ENCODE peak calls at places on chromosome 9, in ten cellular contexts. N, Y, Z, D, C, L, K, X, G and U are unnamed samples. For H3K9me3, the result is how much of the 10 kb centered on the place peaks cover.

GRCh38 chr9:128406848-128407391 is 13.7 kb upstream of the CERCAM start:
- DNase-seq in N (no peak), Y (no peak), Z (no peak), D (peak), C (no peak), L (no peak), K (no peak), X (no peak), G (no peak), U (no peak)

GRCh38 chr9:124932355-124932754 is 8.5 kb downstream of the GOLGA1 start:
- DNase-seq in N (no peak), Y (no peak), Z (no peak), D (no peak), C (no peak), L (no peak), K (no peak), X (no peak), G (no peak), U (no peak)

GRCh38 chr9:33785914-33786313 is 9.4 kb upstream of the PRSS3 start:
- DNase-seq in N (no peak), Y (no peak), Z (no peak), D (peak), C (no peak), L (no peak), K (no peak), X (no peak), G (peak), U (no peak)

GRCh38 chr9:81893929-81894328 is 34.3 kb upstream of the SPATA31D4 start:
- DNase-seq in N (no peak), Y (no peak), Z (no peak), D (peak), C (no peak), L (no peak), K (no peak), X (no peak), G (no peak), U (no peak)

GRCh38 chr9:71740199-71740598 is 28.1 kb downstream of the CEMIP2 start:
- DNase-seq in N (no peak), Y (no peak), Z (no peak), D (no peak), C (no peak), L (no peak), K (no peak), X (no peak), G (no peak), U (no peak)

GRCh38 chr9:78821126-78821822 is 524.3 kb downstream of the PSAT1 start:
- DNase-seq in N (no peak), Y (no peak), Z (no peak), D (peak), C (peak), L (no peak), K (peak), X (no peak), G (peak), U (no peak)

GRCh38 chr9:133769511-133770075 is 31.4 kb upstream of the SARDH start:
- DNase-seq in N (peak), Y (no peak), Z (no peak), D (no peak), C (no peak), L (no peak), K (no peak), X (no peak), G (peak), U (no peak)

GRCh38 chr9:93820667-93821306 is 134.4 kb downstream of the BARX1 start:
- DNase-seq in N (no peak), Y (no peak), Z (no peak), D (no peak), C (peak), L (no peak), K (no peak), X (no peak), G (no peak), U (no peak)

GRCh38 chr9:89865981-89866380 is 261.2 kb downstream of the GADD45G start:
- DNase-seq in N (no peak), Y (no peak), Z (no peak), D (no peak), C (no peak), L (no peak), K (no peak), X (no peak), G (no peak), U (peak)

GRCh38 chr9:125959980-125960619 is 212.9 kb downstream of the PBX3 start:
- DNase-seq in N (no peak), Y (no peak), Z (no peak), D (peak), C (no peak), L (no peak), K (no peak), X (no peak), G (no peak), U (no peak)

GRCh38 chr9:106785200-106785599 is 77.8 kb upstream of the ZNF462 start:
- DNase-seq in N (no peak), Y (no peak), Z (no peak), D (no peak), C (no peak), L (no peak), K (no peak), X (no peak), G (no peak), U (no peak)

GRCh38 chr9:21030389-21031035 is 928 bp downstream of the HACD4 start:
- DNase-seq in N (no peak), Y (no peak), Z (no peak), D (peak), C (no peak), L (no peak), K (peak), X (no peak), G (no peak), U (no peak)

GRCh38 chr9:73037613-73038012 is 84.8 kb upstream of the ALDH1A1 start:
- DNase-seq in N (no peak), Y (no peak), Z (no peak), D (peak), C (no peak), L (no peak), K (no peak), X (no peak), G (no peak), U (no peak)

GRCh38 chr9:133953976-133954709 is 38.0 kb downstream of the VAV2 start:
- DNase-seq in N (no peak), Y (no peak), Z (no peak), D (no peak), C (no peak), L (no peak), K (no peak), X (no peak), G (no peak), U (no peak)

GRCh38 chr9:133973111-133973790 is 18.9 kb downstream of the VAV2 start:
- DNase-seq in N (no peak), Y (no peak), Z (no peak), D (no peak), C (no peak), L (no peak), K (no peak), X (no peak), G (no peak), U (no peak)

GRCh38 chr9:129197978-129198736 is 20.1 kb upstream of the IER5L start:
- DNase-seq in N (peak), Y (peak), Z (no peak), D (peak), C (no peak), L (peak), K (peak), X (no peak), G (peak), U (peak)

GRCh38 chr9:16921855-16922254 is 51.4 kb upstream of the BNC2 start:
- DNase-seq in N (no peak), Y (no peak), Z (no peak), D (peak), C (no peak), L (no peak), K (peak), X (no peak), G (no peak), U (no peak)

GRCh38 chr9:38066167-38066906 is 2.7 kb downstream of the SHB start:
- DNase-seq in N (no peak), Y (no peak), Z (peak), D (no peak), C (no peak), L (no peak), K (peak), X (no peak), G (no peak), U (no peak)

GRCh38 chr9:70421272-70422180 is 7.1 kb upstream of the KLF9 start:
- DNase-seq in N (no peak), Y (peak), Z (no peak), D (peak), C (no peak), L (no peak), K (peak), X (no peak), G (peak), U (peak)

GRCh38 chr9:124639637-124640036 is 131.5 kb downstream of the NR6A1 start:
- DNase-seq in N (no peak), Y (no peak), Z (no peak), D (no peak), C (no peak), L (no peak), K (no peak), X (no peak), G (no peak), U (no peak)

GRCh38 chr9:70420267-70421019 is 6.0 kb upstream of the KLF9 start:
- DNase-seq in N (peak), Y (peak), Z (peak), D (peak), C (peak), L (peak), K (peak), X (peak), G (peak), U (peak)

GRCh38 chr9:87217056-87217455 is 269.8 kb upstream of the GAS1 start:
- DNase-seq in N (no peak), Y (no peak), Z (no peak), D (no peak), C (no peak), L (no peak), K (no peak), X (no peak), G (no peak), U (no peak)

GRCh38 chr9:20217596-20217995 is 404.7 kb downstream of the MLLT3 start:
- DNase-seq in N (no peak), Y (no peak), Z (no peak), D (no peak), C (peak), L (no peak), K (no peak), X (no peak), G (no peak), U (no peak)

GRCh38 chr9:76403352-76403751 is 9.1 kb upstream of the RFK start:
- DNase-seq in N (no peak), Y (no peak), Z (no peak), D (peak), C (peak), L (no peak), K (peak), X (no peak), G (no peak), U (no peak)

GRCh38 chr9:12266758-12267157 is 426.4 kb upstream of the TYRP1 start:
- DNase-seq in N (no peak), Y (no peak), Z (no peak), D (no peak), C (no peak), L (no peak), K (no peak), X (no peak), G (no peak), U (no peak)

GRCh38 chr9:132708239-132708638 is 38.0 kb downstream of the GTF3C4 start:
- DNase-seq in N (no peak), Y (no peak), Z (no peak), D (no peak), C (no peak), L (no peak), K (no peak), X (no peak), G (no peak), U (no peak)

GRCh38 chr9:31034311-31034710 is 1350.1 kb upstream of the ACO1 start:
- DNase-seq in N (no peak), Y (no peak), Z (no peak), D (no peak), C (peak), L (no peak), K (no peak), X (no peak), G (peak), U (no peak)

GRCh38 chr9:33976414-33976813 is 72.3 kb downstream of the UBAP2 start:
- DNase-seq in N (no peak), Y (no peak), Z (no peak), D (no peak), C (no peak), L (no peak), K (no peak), X (no peak), G (no peak), U (no peak)

GRCh38 chr9:81377310-81377709 is 312.0 kb downstream of the TLE1 start:
- DNase-seq in N (no peak), Y (no peak), Z (no peak), D (no peak), C (no peak), L (no peak), K (no peak), X (no peak), G (no peak), U (no peak)

GRCh38 chr9:95807326-95807947 is 68.1 kb upstream of the ERCC6L2 start:
- DNase-seq in N (peak), Y (no peak), Z (no peak), D (no peak), C (no peak), L (no peak), K (peak), X (no peak), G (peak), U (peak)

GRCh38 chr9:6676254-6676928 is 30.9 kb upstream of the GLDC start:
- DNase-seq in N (no peak), Y (no peak), Z (no peak), D (no peak), C (no peak), L (no peak), K (no peak), X (no peak), G (no peak), U (no peak)

GRCh38 chr9:6759114-6759977 is 1.6 kb downstream of the KDM4C start:
- DNase-seq in N (peak), Y (no peak), Z (peak), D (peak), C (peak), L (no peak), K (peak), X (no peak), G (peak), U (no peak)

GRCh38 chr9:136575626-136576268 is 29.9 kb upstream of the NOTCH1 start:
- DNase-seq in N (no peak), Y (no peak), Z (no peak), D (no peak), C (no peak), L (no peak), K (no peak), X (no peak), G (no peak), U (no peak)
- TF ChIP-seq CTCF in N (no peak), Y (no peak), Z (no peak), D (no peak), C (no peak), L (no peak), K (no peak), X (no peak), G (no peak), U (no peak)

GRCh38 chr9:88400021-88400420 is 11.8 kb downstream of the SPIN1 start:
- DNase-seq in N (no peak), Y (no peak), Z (no peak), D (peak), C (no peak), L (no peak), K (peak), X (no peak), G (no peak), U (no peak)
- H3K9me3 ChIP-seq in N (under half), Y (under half), Z (under half), D (under half), C (under half), L (under half), K (under half), X (under half), G (under half), U (under half)

GRCh38 chr9:14314929-14315753 is 1.2 kb upstream of the NFIB start:
- DNase-seq in N (peak), Y (peak), Z (peak), D (peak), C (peak), L (peak), K (peak), X (no peak), G (peak), U (peak)
- TF ChIP-seq CTCF in N (peak), Y (no peak), Z (no peak), D (no peak), C (no peak), L (no peak), K (no peak), X (no peak), G (no peak), U (no peak)

GRCh38 chr9:135641047-135641446 is 1.7 kb upstream of the GLT6D1 start:
- DNase-seq in N (no peak), Y (no peak), Z (no peak), D (no peak), C (no peak), L (no peak), K (no peak), X (no peak), G (no peak), U (no peak)

GRCh38 chr9:135647897-135648296 is 8.6 kb upstream of the GLT6D1 start:
- DNase-seq in N (no peak), Y (no peak), Z (no peak), D (peak), C (no peak), L (no peak), K (peak), X (no peak), G (peak), U (no peak)

GRCh38 chr9:135641745-135642144 is 2.4 kb upstream of the GLT6D1 start:
- DNase-seq in N (no peak), Y (no peak), Z (no peak), D (peak), C (no peak), L (no peak), K (no peak), X (no peak), G (no peak), U (no peak)

GRCh38 chr9:135648494-135649410 is 9.4 kb upstream of the GLT6D1 start:
- DNase-seq in N (no peak), Y (no peak), Z (no peak), D (no peak), C (no peak), L (no peak), K (no peak), X (no peak), G (peak), U (no peak)

GRCh38 chr9:135644631-135645218 is 5.4 kb upstream of the GLT6D1 start:
- DNase-seq in N (no peak), Y (no peak), Z (no peak), D (no peak), C (no peak), L (no peak), K (peak), X (no peak), G (no peak), U (no peak)
- H3K9me3 ChIP-seq in N (under half), Y (half or more), Z (under half), D (under half), C (under half), L (half or more), K (under half), X (under half), G (under half), U (under half)

GRCh38 chr9:114378883-114379282 is 8.9 kb downstream of the AKNA start:
- DNase-seq in N (no peak), Y (no peak), Z (no peak), D (no peak), C (no peak), L (no peak), K (no peak), X (no peak), G (no peak), U (no peak)
- TF ChIP-seq CTCF in N (no peak), Y (no peak), Z (no peak), D (no peak), C (no peak), L (no peak), K (no peak), X (no peak), G (no peak), U (no peak)

DNA sequence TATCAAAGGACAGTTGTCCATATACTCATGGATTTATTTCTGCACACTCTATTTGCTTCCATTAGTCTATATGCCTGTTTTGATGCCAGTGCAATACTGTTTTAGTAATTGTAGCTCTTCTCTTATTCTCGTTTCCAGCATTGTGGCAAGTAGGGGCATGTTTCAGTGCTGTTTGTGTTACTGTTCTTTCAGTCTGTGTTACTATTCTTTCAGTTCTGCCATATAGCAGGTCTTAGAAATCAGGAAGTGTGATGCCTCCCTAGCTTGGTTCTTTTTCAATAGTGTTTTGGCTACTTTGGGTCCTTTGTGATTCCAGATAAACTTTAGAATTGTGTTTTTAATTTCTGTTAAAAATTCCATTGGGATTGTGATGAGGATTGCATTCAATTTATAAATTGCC is 180.5 kb upstream of the PTPRD start:
- DNase-seq in N (no peak), Y (no peak), Z (no peak), D (no peak), C (no peak), L (no peak), K (no peak), X (no peak), G (no peak), U (no peak)
- H3K9me3 ChIP-seq in N (under half), Y (under half), Z (under half), D (under half), C (under half), L (under half), K (under half), X (under half), G (under half), U (under half)

DNA sequence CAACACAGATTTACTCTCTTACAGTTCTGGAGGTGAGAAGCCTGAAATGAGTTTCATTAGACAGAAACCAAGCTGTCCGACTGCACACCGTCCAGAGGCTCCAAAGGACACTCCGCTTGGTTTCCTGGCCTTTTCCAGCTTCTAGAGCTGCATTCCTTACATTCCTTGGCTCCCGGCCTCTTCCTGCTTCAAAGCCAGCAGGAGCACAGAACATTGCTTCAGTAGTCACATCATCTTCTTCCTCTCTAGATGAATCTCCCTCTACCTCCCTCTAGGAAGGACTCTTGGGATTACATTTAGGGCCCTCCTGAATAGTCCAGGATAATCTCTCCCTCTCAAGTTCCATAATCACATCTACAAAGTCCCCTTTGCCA is 213.3 kb downstream of the CDK5RAP2 start:
- DNase-seq in N (no peak), Y (no peak), Z (no peak), D (peak), C (no peak), L (no peak), K (peak), X (no peak), G (peak), U (no peak)
- TF ChIP-seq CTCF in N (no peak), Y (no peak), Z (no peak), D (peak), C (peak), L (no peak), K (no peak), X (no peak), G (no peak), U (no peak)

GRCh38 chr9:114367406-114367805 is 20.4 kb downstream of the AKNA start:
- DNase-seq in N (no peak), Y (no peak), Z (no peak), D (no peak), C (no peak), L (no peak), K (no peak), X (no peak), G (no peak), U (no peak)
- H3K9me3 ChIP-seq in N (under half), Y (under half), Z (under half), D (under half), C (under half), L (under half), K (under half), X (under half), G (under half), U (under half)

GRCh38 chr9:120864719-120865118 is 12.3 kb downstream of the PHF19 start:
- DNase-seq in N (no peak), Y (no peak), Z (no peak), D (no peak), C (no peak), L (no peak), K (no peak), X (no peak), G (no peak), U (no peak)

GRCh38 chr9:120863833-120864232 is 13.2 kb downstream of the PHF19 start:
- DNase-seq in N (no peak), Y (no peak), Z (no peak), D (no peak), C (no peak), L (no peak), K (no peak), X (no peak), G (no peak), U (no peak)

GRCh38 chr9:120861935-120862334 is 15.1 kb downstream of the PHF19 start:
- DNase-seq in N (no peak), Y (no peak), Z (no peak), D (no peak), C (no peak), L (no peak), K (no peak), X (no peak), G (no peak), U (no peak)

GRCh38 chr9:120860083-120860482 is 16.9 kb downstream of the PHF19 start:
- DNase-seq in N (no peak), Y (no peak), Z (no peak), D (no peak), C (no peak), L (no peak), K (no peak), X (no peak), G (no peak), U (no peak)

DNA sequence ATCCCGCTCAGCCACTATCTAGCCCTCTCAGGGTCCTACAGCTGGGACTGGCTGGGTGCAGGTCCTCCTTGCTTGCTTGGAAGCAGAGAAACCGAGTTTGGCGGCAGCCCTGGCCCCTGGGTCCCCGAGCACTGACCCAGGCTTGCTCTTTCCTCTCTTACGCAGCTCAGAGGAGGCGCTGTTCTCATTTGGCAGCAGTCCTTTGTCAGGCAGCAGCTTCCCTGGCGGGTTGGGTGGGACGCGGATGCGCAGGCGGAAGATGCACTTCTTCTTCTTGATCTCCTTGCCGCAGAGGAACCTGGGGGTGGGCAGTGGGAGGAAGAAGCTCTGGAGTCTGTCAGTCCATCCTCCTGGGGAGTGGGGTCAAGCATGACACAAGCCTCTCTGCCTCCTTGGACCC is 14.5 kb downstream of the PHF19 start:
- DNase-seq in N (no peak), Y (no peak), Z (no peak), D (no peak), C (no peak), L (no peak), K (no peak), X (no peak), G (no peak), U (peak)
- TF ChIP-seq CTCF in N (no peak), Y (no peak), Z (no peak), D (no peak), C (no peak), L (no peak), K (no peak), X (no peak), G (no peak), U (no peak)

GRCh38 chr9:115938479-115938878 is 215.1 kb upstream of the PAPPA start:
- DNase-seq in N (no peak), Y (no peak), Z (no peak), D (no peak), C (no peak), L (no peak), K (no peak), X (no peak), G (no peak), U (no peak)
- H3K9me3 ChIP-seq in N (under half), Y (under half), Z (under half), D (under half), C (under half), L (under half), K (under half), X (under half), G (under half), U (under half)